ENCODE peak calls at places on chromosomes 3 and 15, in six cellular contexts. S is esophagus muscularis mucosa, P is PC-9, O is heart right ventricle, U is glutamatergic neuron, Q is ascending aorta. L is an unnamed sample.

GRCh38 chr3:23865595-23866396 is 51.0 kb downstream of the NKIRAS1 start:
- DNase-seq in S (no peak), P (peak; percentile 54), O (no peak), U (no peak), Q (no peak), L (no peak)

GRCh38 chr3:159828542-159828943 is 160.1 kb upstream of the IL12A start:
- DNase-seq in S (no peak), P (no peak), O (no peak), U (no peak), Q (no peak), L (no peak)

GRCh38 chr3:106086636-106087035 is 217.8 kb upstream of the CBLB start:
- DNase-seq in S (no peak), P (no peak), O (no peak), U (no peak), Q (no peak), L (no peak)

GRCh38 chr3:193660698-193661400 is 67.8 kb downstream of the OPA1 start:
- DNase-seq in S (no peak), P (no peak), O (no peak), U (no peak), Q (no peak), L (no peak)

GRCh38 chr3:39707314-39707909 is 102.0 kb upstream of the MYRIP start:
- DNase-seq in S (no peak), P (no peak), O (no peak), U (no peak), Q (no peak), L (no peak)

GRCh38 chr15:50116477-50116876 is 2.6 kb downstream of the ATP8B4 start:
- DNase-seq in S (no peak), P (no peak), O (no peak), U (no peak), Q (no peak), L (no peak)

GRCh38 chr15:37031198-37031597 is 69.2 kb downstream of the MEIS2 start:
- DNase-seq in S (no peak), P (no peak), O (no peak), U (no peak), Q (no peak), L (no peak)

GRCh38 chr3:110859340-110859739 is 212.3 kb upstream of the NECTIN3 start:
- DNase-seq in S (no peak), P (no peak), O (no peak), U (no peak), Q (no peak), L (no peak)

GRCh38 chr3:62888180-62888579 is 13.0 kb upstream of the CADPS start:
- DNase-seq in S (no peak), P (no peak), O (no peak), U (peak; percentile 16), Q (no peak), L (no peak)

GRCh38 chr3:9795212-9795611 is 2.3 kb downstream of the ARPC4 start:
- DNase-seq in S (no peak), P (no peak), O (no peak), U (no peak), Q (no peak), L (no peak)

GRCh38 chr3:17891139-17891850 is 148.9 kb upstream of the TBC1D5 start:
- DNase-seq in S (peak; percentile 68), P (no peak), O (no peak), U (no peak), Q (no peak), L (no peak)

GRCh38 chr3:44001072-44001471 is 240.6 kb upstream of the TOPAZ1 start:
- DNase-seq in S (no peak), P (peak; percentile 15), O (no peak), U (no peak), Q (no peak), L (no peak)

GRCh38 chr15:37880009-37880834 is 54.2 kb upstream of the TMCO5A start:
- DNase-seq in S (no peak), P (peak; percentile 22), O (no peak), U (no peak), Q (no peak), L (no peak)

GRCh38 chr15:90716317-90716975 is 700 bp upstream of the BLM start:
- DNase-seq in S (no peak), P (no peak), O (no peak), U (no peak), Q (no peak), L (no peak)

GRCh38 chr3:65202395-65202794 is 514.6 kb upstream of the ADAMTS9 start:
- DNase-seq in S (no peak), P (no peak), O (no peak), U (no peak), Q (no peak), L (no peak)

GRCh38 chr3:159766563-159767185 is 222.0 kb upstream of the IL12A start:
- DNase-seq in S (no peak), P (no peak), O (no peak), U (no peak), Q (peak; percentile 75), L (no peak)

GRCh38 chr15:60370804-60371700 is 26.7 kb downstream of the ANXA2 start:
- DNase-seq in S (no peak), P (peak; percentile 86), O (no peak), U (no peak), Q (peak; percentile 96), L (no peak)

GRCh38 chr3:22960326-22960984 is 242.7 kb upstream of the UBE2E2 start:
- DNase-seq in S (no peak), P (peak; percentile 20), O (no peak), U (peak; percentile 26), Q (no peak), L (no peak)

GRCh38 chr15:65095011-65095746 is 18.6 kb downstream of the KBTBD13 start:
- DNase-seq in S (no peak), P (no peak), O (no peak), U (no peak), Q (peak; percentile 57), L (no peak)

GRCh38 chr3:59127071-59127470 is 77.2 kb upstream of the CFAP20DC start:
- DNase-seq in S (no peak), P (no peak), O (no peak), U (no peak), Q (no peak), L (no peak)

GRCh38 chr15:34721802-34722795 is 32.7 kb downstream of the GJD2 start:
- DNase-seq in S (no peak), P (peak; percentile 68), O (peak; percentile 68), U (peak; percentile 66), Q (peak; percentile 94), L (peak; percentile 24)

GRCh38 chr3:57298041-57298440 is 5.6 kb upstream of the ASB14 start:
- DNase-seq in S (no peak), P (peak; percentile 57), O (no peak), U (no peak), Q (no peak), L (no peak)

GRCh38 chr3:15755181-15755580 is 42.6 kb downstream of the ANKRD28 start:
- DNase-seq in S (no peak), P (no peak), O (no peak), U (no peak), Q (no peak), L (no peak)

GRCh38 chr3:57423335-57423734 is 120.8 kb downstream of the DNAH12 start:
- DNase-seq in S (no peak), P (no peak), O (no peak), U (no peak), Q (no peak), L (no peak)

GRCh38 chr3:119582178-119582577 is 2.9 kb downstream of the ADPRH start:
- DNase-seq in S (no peak), P (no peak), O (no peak), U (no peak), Q (no peak), L (no peak)

GRCh38 chr3:120554727-120555660 is 41.1 kb upstream of the NDUFB4 start:
- DNase-seq in S (no peak), P (no peak), O (no peak), U (peak; percentile 24), Q (no peak), L (no peak)

GRCh38 chr15:100692671-100693070 is 90.3 kb downstream of the ASB7 start:
- DNase-seq in S (peak; percentile 74), P (no peak), O (no peak), U (no peak), Q (no peak), L (no peak)

GRCh38 chr15:48858401-48858800 is 19.5 kb upstream of the EID1 start:
- DNase-seq in S (no peak), P (peak; percentile 7), O (no peak), U (no peak), Q (no peak), L (no peak)

GRCh38 chr3:139559541-139559940 is 20.0 kb upstream of the RBP1 start:
- DNase-seq in S (peak; percentile 79), P (peak; percentile 50), O (no peak), U (no peak), Q (no peak), L (no peak)

GRCh38 chr15:101112336-101113113 is 139.3 kb downstream of the CHSY1 start:
- DNase-seq in S (no peak), P (no peak), O (no peak), U (no peak), Q (no peak), L (no peak)

GRCh38 chr3:6394944-6395343 is 466.0 kb upstream of the GRM7 start:
- DNase-seq in S (no peak), P (no peak), O (no peak), U (no peak), Q (no peak), L (no peak)

GRCh38 chr3:6392123-6392522 is 468.8 kb upstream of the GRM7 start:
- DNase-seq in S (no peak), P (no peak), O (no peak), U (no peak), Q (no peak), L (no peak)
- TF ChIP-seq CTCF in S (no peak), P (no peak), O (peak; percentile 6), U (no peak), Q (no peak), L (no peak)

DNA sequence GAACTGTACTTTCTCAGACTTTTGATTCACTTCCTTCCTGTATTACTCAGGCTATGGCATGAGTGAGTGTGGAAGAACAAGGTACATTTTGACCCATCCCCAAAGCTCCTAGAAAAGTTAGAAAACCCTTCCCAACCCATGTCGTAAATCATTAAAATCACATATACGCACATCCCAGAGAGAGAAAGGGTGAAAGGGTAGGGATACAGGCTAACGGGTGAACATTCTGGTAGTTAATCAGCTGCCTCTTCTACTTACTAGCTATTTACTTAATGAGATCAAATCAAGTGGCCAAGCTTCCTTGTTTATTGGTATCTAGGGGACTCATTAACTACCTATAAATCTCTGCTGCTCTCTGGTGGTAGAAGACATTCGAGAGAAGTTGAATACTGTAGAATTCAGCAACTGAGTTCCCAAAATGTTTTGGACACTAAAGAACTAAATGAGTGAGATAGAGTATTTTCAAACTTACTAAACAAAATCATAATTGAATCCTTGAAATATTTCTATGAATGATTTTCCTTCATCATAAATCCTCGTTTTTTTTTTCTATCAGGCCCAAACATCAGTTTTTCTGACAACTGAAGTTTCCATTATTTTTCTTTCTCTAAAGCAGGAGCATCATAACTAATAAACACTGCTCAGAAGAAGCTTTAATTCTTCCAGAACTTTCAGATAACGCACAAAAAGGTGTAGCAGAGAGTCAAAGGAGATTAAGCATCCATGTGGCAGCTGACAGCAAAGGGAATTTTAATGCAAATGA is 124.2 kb downstream of the IMPG2 start:
- DNase-seq in S (peak; percentile 55), P (peak; percentile 18), O (no peak), U (no peak), Q (no peak), L (no peak)
- TF ChIP-seq CTCF in S (peak; percentile 63), P (peak; percentile 96), O (peak; percentile 60), U (no peak), Q (peak; percentile 72), L (no peak)

GRCh38 chr3:12578742-12579141 is 21.9 kb downstream of the MKRN2 start:
- DNase-seq in S (no peak), P (no peak), O (no peak), U (no peak), Q (no peak), L (no peak)
- TF ChIP-seq CTCF in S (no peak), P (peak; percentile 35), O (no peak), U (peak; percentile 42), Q (no peak), L (no peak)

GRCh38 chr3:6791161-6791560 is 69.8 kb upstream of the GRM7 start:
- DNase-seq in S (no peak), P (no peak), O (no peak), U (no peak), Q (no peak), L (no peak)
- TF ChIP-seq CTCF in S (no peak), P (no peak), O (no peak), U (no peak), Q (peak; percentile 39), L (no peak)

L was measured in mesothelial cell of epicardium.